ENCODE peak calls at places on chromosomes 11 and 22, in five cellular contexts. One of them, this sample, is unnamed.

GRCh38 chr11:111663820-111664219 is 61.6 kb downstream of the SIK2 start:
- DNase-seq in cardiac fibroblast: peak; percentile 48
- DNase-seq in PC-9: no peak
- DNase-seq in pancreas: peak; percentile 61
- DNase-seq in Panc1: no peak
- DNase-seq in this sample: no peak

GRCh38 chr22:44685384-44686056 is 16.5 kb upstream of the PRR5 start:
- DNase-seq in cardiac fibroblast: peak; percentile 23
- DNase-seq in PC-9: peak; percentile 60
- DNase-seq in pancreas: no peak
- DNase-seq in Panc1: no peak
- DNase-seq in this sample: peak; percentile 78

GRCh38 chr11:62599069-62599696 is 2.5 kb downstream of the MTA2 start:
- DNase-seq in cardiac fibroblast: peak; percentile 99
- DNase-seq in PC-9: peak; percentile 88
- DNase-seq in pancreas: peak; percentile 82
- DNase-seq in Panc1: no peak
- DNase-seq in this sample: peak; percentile 98

GRCh38 chr11:32427935-32428664 is 7.2 kb downstream of the WT1 start:
- DNase-seq in cardiac fibroblast: no peak
- DNase-seq in PC-9: no peak
- DNase-seq in pancreas: no peak
- DNase-seq in Panc1: no peak
- DNase-seq in this sample: no peak

GRCh38 chr11:116871248-116871647 is 33.8 kb upstream of the APOA1 start:
- DNase-seq in cardiac fibroblast: peak; percentile 92
- DNase-seq in PC-9: peak; percentile 20
- DNase-seq in pancreas: no peak
- DNase-seq in Panc1: no peak
- DNase-seq in this sample: peak; percentile 53

GRCh38 chr11:124071622-124071948 is 30.5 kb upstream of the OR10G7 start:
- DNase-seq in cardiac fibroblast: no peak
- DNase-seq in PC-9: no peak
- DNase-seq in pancreas: no peak
- DNase-seq in Panc1: no peak
- DNase-seq in this sample: no peak

GRCh38 chr22:29539105-29539504 is 14.5 kb downstream of the THOC5 start:
- DNase-seq in cardiac fibroblast: no peak
- DNase-seq in PC-9: no peak
- DNase-seq in pancreas: no peak
- DNase-seq in Panc1: no peak
- DNase-seq in this sample: no peak

GRCh38 chr11:3855808-3856491 is 486 bp downstream of the STIM1 start:
- DNase-seq in cardiac fibroblast: peak; percentile 28
- DNase-seq in PC-9: peak; percentile 43
- DNase-seq in pancreas: peak; percentile 56
- DNase-seq in Panc1: no peak
- DNase-seq in this sample: no peak

GRCh38 chr22:49979587-49980264 is 19.2 kb downstream of the PIM3 start:
- DNase-seq in cardiac fibroblast: peak; percentile 64
- DNase-seq in PC-9: no peak
- DNase-seq in pancreas: peak; percentile 24
- DNase-seq in Panc1: no peak
- DNase-seq in this sample: no peak

GRCh38 chr11:78351979-78352731 is 65.5 kb downstream of the GAB2 start:
- DNase-seq in cardiac fibroblast: no peak
- DNase-seq in PC-9: no peak
- DNase-seq in pancreas: no peak
- DNase-seq in Panc1: no peak
- DNase-seq in this sample: no peak

GRCh38 chr11:1825785-1826451 is 8.9 kb upstream of the SYT8 start:
- DNase-seq in cardiac fibroblast: no peak
- DNase-seq in PC-9: no peak
- DNase-seq in pancreas: no peak
- DNase-seq in Panc1: no peak
- DNase-seq in this sample: no peak

GRCh38 chr11:65055538-65055937 is 2.8 kb downstream of the NAALADL1 start:
- DNase-seq in cardiac fibroblast: no peak
- DNase-seq in PC-9: no peak
- DNase-seq in pancreas: no peak
- DNase-seq in Panc1: no peak
- DNase-seq in this sample: no peak

GRCh38 chr11:29310706-29311342 is 706.0 kb downstream of the KCNA4 start:
- DNase-seq in cardiac fibroblast: peak; percentile 70
- DNase-seq in PC-9: no peak
- DNase-seq in pancreas: no peak
- DNase-seq in Panc1: no peak
- DNase-seq in this sample: no peak

GRCh38 chr22:33076368-33076767 is 18.2 kb upstream of the SYN3 start:
- DNase-seq in cardiac fibroblast: peak; percentile 22
- DNase-seq in PC-9: no peak
- DNase-seq in pancreas: no peak
- DNase-seq in Panc1: no peak
- DNase-seq in this sample: no peak

GRCh38 chr11:72524711-72525110 is 90.4 kb upstream of the CLPB start:
- DNase-seq in cardiac fibroblast: peak; percentile 80
- DNase-seq in PC-9: no peak
- DNase-seq in pancreas: no peak
- DNase-seq in Panc1: no peak
- DNase-seq in this sample: no peak

GRCh38 chr11:79263001-79263400 is 177.8 kb downstream of the TENM4 start:
- DNase-seq in cardiac fibroblast: peak; percentile 48
- DNase-seq in PC-9: no peak
- DNase-seq in pancreas: no peak
- DNase-seq in Panc1: no peak
- DNase-seq in this sample: no peak

GRCh38 chr22:48265000-48265625 is 1502.7 kb downstream of the TBC1D22A start:
- DNase-seq in cardiac fibroblast: no peak
- DNase-seq in PC-9: no peak
- DNase-seq in pancreas: no peak
- DNase-seq in Panc1: no peak
- DNase-seq in this sample: no peak

GRCh38 chr11:57294225-57295131 is 30.3 kb downstream of the TNKS1BP1 start:
- DNase-seq in cardiac fibroblast: peak; percentile 53
- DNase-seq in PC-9: peak; percentile 57
- DNase-seq in pancreas: peak; percentile 49
- DNase-seq in Panc1: no peak
- DNase-seq in this sample: no peak

GRCh38 chr11:1053121-1053901 is 16.8 kb upstream of the MUC6 start:
- DNase-seq in cardiac fibroblast: no peak
- DNase-seq in PC-9: no peak
- DNase-seq in pancreas: peak; percentile 14
- DNase-seq in Panc1: no peak
- DNase-seq in this sample: no peak

GRCh38 chr11:11600288-11600687 is 21.5 kb downstream of the GALNT18 start:
- DNase-seq in cardiac fibroblast: no peak
- DNase-seq in PC-9: no peak
- DNase-seq in pancreas: no peak
- DNase-seq in Panc1: no peak
- DNase-seq in this sample: no peak
- H3K4me3 ChIP-seq in cardiac fibroblast: no peak overlapping the region
- H3K4me3 ChIP-seq in PC-9: no peak overlapping the region
- H3K4me3 ChIP-seq in pancreas: no peak overlapping the region
- H3K4me3 ChIP-seq in Panc1: no peak overlapping the region
- H3K4me3 ChIP-seq in this sample: no peak overlapping the region

DNA sequence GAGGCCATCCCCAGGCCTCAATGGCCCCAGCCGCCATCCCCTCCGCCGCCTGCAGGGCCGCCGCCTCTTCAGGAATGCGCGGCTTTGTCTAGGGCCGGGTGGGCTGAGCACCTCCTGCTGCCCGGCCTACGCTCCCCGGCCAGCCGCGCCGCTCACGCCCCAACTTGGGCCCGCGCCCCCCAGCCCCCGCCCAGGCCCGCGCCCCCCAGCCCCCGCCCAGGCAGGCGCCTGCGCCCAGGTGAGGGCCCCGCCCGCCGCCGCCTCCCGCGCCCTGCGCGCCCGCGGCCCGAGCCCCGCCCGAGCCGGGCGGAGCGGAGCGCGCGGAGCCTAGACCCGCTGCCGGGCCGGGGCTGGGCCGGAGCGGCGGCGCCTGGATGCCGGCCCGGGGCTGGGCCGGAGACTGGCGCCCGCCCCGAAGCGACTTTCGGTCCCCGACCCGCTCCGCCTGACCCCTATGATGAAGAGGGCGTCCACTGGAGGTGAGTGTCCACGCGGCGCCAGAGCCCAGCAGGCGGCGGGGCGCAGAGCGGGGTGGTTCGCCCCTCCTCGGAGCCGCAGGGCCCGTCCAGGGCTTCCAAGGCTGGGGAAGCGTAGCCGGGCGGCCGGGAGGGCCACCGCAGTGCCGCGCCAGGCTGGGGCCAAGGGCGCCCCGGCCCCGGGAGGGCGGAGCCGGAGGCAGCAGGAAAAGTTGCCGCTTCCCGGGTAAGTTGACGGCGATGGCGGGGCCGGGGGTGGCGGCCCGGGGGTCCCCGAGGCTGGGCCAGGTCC is 34.3 kb upstream of the PRODH start:
- DNase-seq in cardiac fibroblast: no peak
- DNase-seq in PC-9: no peak
- DNase-seq in pancreas: no peak
- DNase-seq in Panc1: no peak
- DNase-seq in this sample: no peak
- TF ChIP-seq CTCF in cardiac fibroblast: no peak
- TF ChIP-seq CTCF in PC-9: no peak
- TF ChIP-seq CTCF in pancreas: no peak
- TF ChIP-seq CTCF in Panc1: no peak
- TF ChIP-seq CTCF in this sample: no peak

DNA sequence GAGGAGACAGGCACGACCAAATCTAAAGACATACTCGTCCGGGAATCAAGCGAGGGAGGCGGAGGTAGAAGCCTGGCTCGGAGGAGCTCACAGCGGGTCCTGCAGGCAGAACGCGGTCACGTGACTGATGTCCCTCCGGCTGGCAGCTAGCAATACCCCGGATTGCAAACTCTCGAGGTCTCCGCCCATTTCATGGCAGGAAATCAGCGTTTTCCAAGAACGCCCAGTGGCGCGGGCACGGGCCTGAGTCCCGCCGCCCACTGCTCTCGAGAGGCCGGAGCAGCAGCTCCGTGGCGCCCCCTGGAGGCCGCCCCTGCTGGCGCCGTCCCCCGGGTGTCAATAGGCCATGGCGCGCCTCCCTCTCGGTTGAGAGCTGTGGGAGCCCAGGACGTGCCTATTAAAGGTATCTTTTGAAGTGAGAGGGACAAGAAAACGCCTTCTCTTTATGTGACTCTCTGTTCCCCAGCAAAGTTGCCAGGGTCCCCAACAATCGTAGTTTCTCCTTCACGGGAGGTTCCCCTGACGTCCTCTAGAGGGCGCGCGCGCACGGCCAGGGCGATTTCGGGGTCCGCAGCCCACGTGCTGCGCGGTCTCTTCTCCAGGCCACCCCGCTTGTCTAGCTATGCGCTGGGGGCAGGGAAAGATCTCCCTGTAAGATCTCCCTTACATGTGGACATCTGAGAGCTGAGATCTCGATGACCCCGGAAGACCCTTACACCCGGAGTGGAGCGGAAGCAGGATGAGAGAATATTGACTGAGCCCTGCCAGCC is 37.3 kb upstream of the RBFOX2 start:
- DNase-seq in cardiac fibroblast: peak; percentile 94
- DNase-seq in PC-9: peak; percentile 95
- DNase-seq in pancreas: peak; percentile 90
- DNase-seq in Panc1: peak; percentile 48
- DNase-seq in this sample: peak; percentile 87
- H3K4me3 ChIP-seq in cardiac fibroblast: peak overlapping the region; percentile 60
- H3K4me3 ChIP-seq in PC-9: peak overlapping the region; percentile 76
- H3K4me3 ChIP-seq in pancreas: peak overlapping the region; percentile 26
- H3K4me3 ChIP-seq in Panc1: peak overlapping the region; percentile 52
- H3K4me3 ChIP-seq in this sample: peak overlapping the region; percentile 34

GRCh38 chr11:133903056-133903455 is 53.7 kb downstream of the IGSF9B start:
- DNase-seq in cardiac fibroblast: no peak
- DNase-seq in PC-9: no peak
- DNase-seq in pancreas: no peak
- DNase-seq in Panc1: no peak
- DNase-seq in this sample: no peak

GRCh38 chr11:133901316-133901715 is 55.5 kb downstream of the IGSF9B start:
- DNase-seq in cardiac fibroblast: no peak
- DNase-seq in PC-9: no peak
- DNase-seq in pancreas: peak; percentile 7
- DNase-seq in Panc1: no peak
- DNase-seq in this sample: no peak

GRCh38 chr11:133902506-133902905 is 54.3 kb downstream of the IGSF9B start:
- DNase-seq in cardiac fibroblast: no peak
- DNase-seq in PC-9: no peak
- DNase-seq in pancreas: no peak
- DNase-seq in Panc1: no peak
- DNase-seq in this sample: no peak

GRCh38 chr11:133900176-133901105 is 55.1 kb upstream of the SPATA19 start:
- DNase-seq in cardiac fibroblast: no peak
- DNase-seq in PC-9: no peak
- DNase-seq in pancreas: no peak
- DNase-seq in Panc1: no peak
- DNase-seq in this sample: no peak

GRCh38 chr11:133901999-133902398 is 54.8 kb downstream of the IGSF9B start:
- DNase-seq in cardiac fibroblast: no peak
- DNase-seq in PC-9: no peak
- DNase-seq in pancreas: no peak
- DNase-seq in Panc1: no peak
- DNase-seq in this sample: no peak
- TF ChIP-seq CTCF in cardiac fibroblast: no peak
- TF ChIP-seq CTCF in PC-9: no peak
- TF ChIP-seq CTCF in pancreas: no peak
- TF ChIP-seq CTCF in Panc1: no peak
- TF ChIP-seq CTCF in this sample: no peak

DNA sequence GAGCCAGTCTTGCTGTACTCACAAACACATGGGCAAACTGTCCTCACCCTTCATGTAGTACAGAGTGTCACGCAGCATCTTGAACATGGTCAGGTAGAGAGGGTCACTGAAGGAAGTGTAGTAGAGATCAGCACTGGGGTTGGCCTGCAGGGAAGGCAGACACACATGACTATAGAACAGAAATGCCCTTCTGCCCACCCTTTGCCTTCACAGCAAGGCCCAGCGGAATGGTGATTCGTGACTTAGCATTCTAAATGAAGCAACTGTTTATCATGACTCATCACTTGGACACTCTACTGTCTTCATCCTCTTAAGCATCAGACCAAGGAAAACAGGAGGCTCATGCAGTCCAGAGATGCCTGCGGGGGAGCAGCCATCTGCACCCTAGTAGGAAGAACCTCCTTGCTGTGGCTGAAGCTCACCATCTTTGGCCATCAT is 33.4 kb downstream of the SERPIND1 start:
- DNase-seq in cardiac fibroblast: peak; percentile 95
- DNase-seq in PC-9: no peak
- DNase-seq in pancreas: no peak
- DNase-seq in Panc1: peak; percentile 38
- DNase-seq in this sample: peak; percentile 73
- H3K4me3 ChIP-seq in cardiac fibroblast: no peak overlapping the region
- H3K4me3 ChIP-seq in PC-9: no peak overlapping the region
- H3K4me3 ChIP-seq in pancreas: no peak overlapping the region
- H3K4me3 ChIP-seq in Panc1: no peak overlapping the region
- H3K4me3 ChIP-seq in this sample: no peak overlapping the region

GRCh38 chr22:40524392-40525249 is 111.9 kb downstream of the MRTFA start:
- DNase-seq in cardiac fibroblast: peak; percentile 62
- DNase-seq in PC-9: no peak
- DNase-seq in pancreas: no peak
- DNase-seq in Panc1: no peak
- DNase-seq in this sample: no peak
- TF ChIP-seq CTCF in cardiac fibroblast: peak; percentile 38
- TF ChIP-seq CTCF in PC-9: peak; percentile 29
- TF ChIP-seq CTCF in pancreas: no peak
- TF ChIP-seq CTCF in Panc1: no peak
- TF ChIP-seq CTCF in this sample: peak; percentile 28

GRCh38 chr11:94770563-94771120 is 2.5 kb downstream of the AMOTL1 start:
- DNase-seq in cardiac fibroblast: no peak
- DNase-seq in PC-9: no peak
- DNase-seq in pancreas: no peak
- DNase-seq in Panc1: no peak
- DNase-seq in this sample: no peak
- H3K4me3 ChIP-seq in cardiac fibroblast: no peak overlapping the region
- H3K4me3 ChIP-seq in PC-9: peak overlapping the region; percentile 95
- H3K4me3 ChIP-seq in pancreas: no peak overlapping the region
- H3K4me3 ChIP-seq in Panc1: no peak overlapping the region
- H3K4me3 ChIP-seq in this sample: peak overlapping the region; percentile 92

This sample was measured in HFF-Myc.